ENCODE peak calls at places on chromosomes 7 and 10, in four cellular contexts. U, F, Z and V are unnamed samples.

GRCh38 chr10:73644015-73644743 is 2.9 kb upstream of the MYOZ1 start:
- DNase-seq in U (no peak), F (no peak), Z (peak; percentile 80), V (no peak)

GRCh38 chr10:323651-324293 is 188.5 kb downstream of the ZMYND11 start:
- DNase-seq in U (peak; percentile 88), F (no peak), Z (no peak), V (peak; percentile 93)

GRCh38 chr7:158108646-158109293 is 478.9 kb downstream of the PTPRN2 start:
- DNase-seq in U (no peak), F (no peak), Z (no peak), V (no peak)

GRCh38 chr7:139453673-139454321 is 29.7 kb downstream of the KLRG2 start:
- DNase-seq in U (no peak), F (no peak), Z (no peak), V (no peak)

GRCh38 chr7:29793507-29793906 is 12.8 kb upstream of the WIPF3 start:
- DNase-seq in U (no peak), F (no peak), Z (peak; percentile 34), V (no peak)

GRCh38 chr10:46307281-46308112 is 20.7 kb downstream of the ANTXRL start:
- DNase-seq in U (no peak), F (no peak), Z (no peak), V (no peak)

GRCh38 chr10:99921948-99922347 is 87.8 kb downstream of the DNMBP start:
- DNase-seq in U (no peak), F (no peak), Z (no peak), V (no peak)

GRCh38 chr7:146115665-146116451 is 743 bp upstream of the CNTNAP2 start:
- DNase-seq in U (no peak), F (no peak), Z (peak; percentile 94), V (no peak)

GRCh38 chr7:99102809-99103690 is 40.9 kb downstream of the SMURF1 start:
- DNase-seq in U (no peak), F (peak; percentile 10), Z (no peak), V (peak; percentile 39)

GRCh38 chr7:31056775-31057346 is 4.8 kb downstream of the ADCYAP1R1 start:
- DNase-seq in U (no peak), F (no peak), Z (no peak), V (no peak)

GRCh38 chr10:91603931-91604331 is 28.9 kb downstream of the PPP1R3C start:
- DNase-seq in U (no peak), F (no peak), Z (no peak), V (no peak)

GRCh38 chr10:34641147-34641912 is 173.8 kb downstream of the PARD3 start:
- DNase-seq in U (no peak), F (no peak), Z (no peak), V (no peak)

GRCh38 chr7:90312745-90313144 is 8.4 kb downstream of the FAM237B start:
- DNase-seq in U (no peak), F (no peak), Z (no peak), V (no peak)